ENCODE peak calls at places on chromosomes 13 and 19, in ten cellular contexts. E, X, C, N, G, D, Z, S, W and Q are unnamed samples.

GRCh38 chr13:112903071-112903577 is 65.9 kb upstream of the MCF2L start:
- DNase-seq in Z (no peak), G (no peak), W (no peak), E (no peak), D (no peak), C (no peak), X (no peak), N (no peak), S (no peak), Q (no peak)

GRCh38 chr19:5627395-5627904 is 4.6 kb downstream of the SAFB start:
- DNase-seq in S (no peak), G (peak; percentile 27), N (no peak), Z (no peak), D (peak; percentile 88), E (no peak), W (no peak), X (peak; percentile 73), C (no peak), Q (peak; percentile 33)

GRCh38 chr13:59236309-59236939 is 927.3 kb downstream of the DIAPH3 start:
- DNase-seq in N (no peak), Z (no peak), G (no peak), C (no peak), X (no peak), D (no peak), E (no peak), S (no peak), W (no peak), Q (no peak)

GRCh38 chr19:6588508-6589345 is 2.2 kb downstream of the CD70 start:
- DNase-seq in E (no peak), W (no peak), Z (no peak), N (no peak), C (no peak), D (no peak), G (no peak), X (no peak), S (no peak), Q (no peak)

GRCh38 chr13:110108348-110109139 is 198.4 kb downstream of the COL4A1 start:
- DNase-seq in Z (peak; percentile 77), E (no peak), W (peak; percentile 75), X (peak; percentile 71), C (no peak), D (no peak), S (peak; percentile 59), G (peak; percentile 94), N (peak; percentile 95), Q (no peak)

GRCh38 chr19:17735410-17735809 is 15.9 kb upstream of the FCHO1 start:
- DNase-seq in G (no peak), S (no peak), N (no peak), X (no peak), W (no peak), D (no peak), Z (no peak), C (no peak), E (no peak), Q (no peak)

GRCh38 chr13:41236369-41236768 is 27.0 kb downstream of the MTRF1 start:
- DNase-seq in Z (no peak), W (no peak), D (no peak), N (no peak), G (no peak), X (no peak), E (no peak), S (no peak), C (no peak), Q (no peak)

GRCh38 chr13:40974460-40975407 is 44.4 kb downstream of the ELF1 start:
- DNase-seq in S (no peak), D (no peak), N (peak; percentile 20), Z (no peak), X (no peak), C (peak; percentile 58), G (peak; percentile 39), W (no peak), E (no peak), Q (no peak)

GRCh38 chr19:3575260-3575741 is 2.6 kb downstream of the HMG20B start:
- DNase-seq in W (no peak), X (no peak), D (no peak), Z (no peak), S (no peak), C (no peak), E (no peak), G (no peak), N (no peak), Q (no peak)

GRCh38 chr13:99322297-99323103 is 15.3 kb upstream of the GPR183 start:
- DNase-seq in S (no peak), W (peak; percentile 59), E (no peak), G (peak; percentile 83), C (no peak), X (no peak), N (peak; percentile 87), Z (no peak), D (no peak), Q (peak; percentile 22)

GRCh38 chr19:15441317-15441716 is 8.4 kb downstream of the WIZ start:
- DNase-seq in W (no peak), D (no peak), S (no peak), C (no peak), G (no peak), E (no peak), Z (no peak), N (no peak), X (no peak), Q (no peak)

GRCh38 chr13:60583911-60584753 is 187.1 kb downstream of the TDRD3 start:
- DNase-seq in G (peak; percentile 63), C (no peak), E (no peak), N (peak; percentile 53), W (no peak), D (peak; percentile 87), S (no peak), X (peak; percentile 63), Z (no peak), Q (no peak)

GRCh38 chr19:13506550-13506878 is 235 bp upstream of the CACNA1A start:
- DNase-seq in E (no peak), D (no peak), G (no peak), N (peak; percentile 48), W (peak; percentile 19), Z (no peak), S (no peak), C (no peak), X (no peak), Q (no peak)

GRCh38 chr19:13738073-13738472 is 26.2 kb upstream of the MRI1 start:
- DNase-seq in G (no peak), C (no peak), D (no peak), E (no peak), S (no peak), N (no peak), W (no peak), Z (no peak), X (no peak), Q (no peak)

GRCh38 chr13:41139296-41139966 is 6.8 kb upstream of the KBTBD6 start:
- DNase-seq in G (no peak), X (no peak), Z (no peak), W (no peak), D (no peak), C (no peak), E (no peak), N (no peak), S (no peak), Q (no peak)

GRCh38 chr19:14089412-14089661 is 1.2 kb downstream of the SAMD1 start:
- DNase-seq in N (no peak), X (peak; percentile 20), C (peak; percentile 40), W (no peak), D (no peak), S (no peak), E (no peak), G (peak; percentile 4), Z (no peak), Q (no peak)